ENCODE peak calls at places on chromosomes 2 and 18, in four cellular contexts. T is RWPE1, C is GM03348, X is NCI-H1092. J is an unnamed sample.

GRCh38 chr2:156065912-156066311 is 266.6 kb downstream of the NR4A2 start:
- DNase-seq in T (no peak), C (no peak), X (no peak), J (no peak)

GRCh38 chr2:72092099-72092498 is 55.6 kb downstream of the CYP26B1 start:
- DNase-seq in T (peak), C (no peak), X (no peak), J (no peak)

GRCh38 chr2:190947711-190948251 is 66.2 kb downstream of the STAT1 start:
- DNase-seq in T (peak), C (peak), X (no peak), J (peak)

GRCh38 chr2:241853651-241854341 is 4.9 kb downstream of the PDCD1 start:
- DNase-seq in T (no peak), C (no peak), X (no peak), J (no peak)

GRCh38 chr18:50152900-50153299 is 42.0 kb downstream of the MYO5B start:
- DNase-seq in T (no peak), C (no peak), X (no peak), J (no peak)

GRCh38 chr2:12787891-12788783 is 71.4 kb downstream of the TRIB2 start:
- DNase-seq in T (peak), C (peak), X (no peak), J (no peak)

GRCh38 chr18:79404567-79404910 is 8.8 kb downstream of the NFATC1 start:
- DNase-seq in T (no peak), C (no peak), X (no peak), J (no peak)

GRCh38 chr18:58048243-58048642 is 4.2 kb downstream of the NEDD4L start:
- DNase-seq in T (no peak), C (no peak), X (no peak), J (no peak)

GRCh38 chr2:29165362-29166236 is 50.4 kb downstream of the CLIP4 start:
- DNase-seq in T (peak), C (peak), X (no peak), J (no peak)

GRCh38 chr18:47689386-47689785 is 241.1 kb downstream of the SMAD2 start:
- DNase-seq in T (no peak), C (no peak), X (no peak), J (no peak)

GRCh38 chr2:16774980-16775963 is 109.6 kb upstream of the CYRIA start:
- DNase-seq in T (peak), C (no peak), X (no peak), J (no peak)

GRCh38 chr18:53745228-53745967 is 479.1 kb downstream of the MBD2 start:
- DNase-seq in T (no peak), C (no peak), X (no peak), J (no peak)

GRCh38 chr18:22710628-22711380 is 222.3 kb upstream of the RBBP8 start:
- DNase-seq in T (peak), C (peak), X (no peak), J (no peak)

GRCh38 chr2:236244256-236244655 is 19.9 kb downstream of the ASB18 start:
- DNase-seq in T (no peak), C (no peak), X (no peak), J (no peak)

GRCh38 chr2:239022437-239023260 is 174.8 kb downstream of the TWIST2 start:
- DNase-seq in T (no peak), C (no peak), X (no peak), J (no peak)

GRCh38 chr2:227214622-227215041 is 50.2 kb downstream of the COL4A3 start:
- DNase-seq in T (no peak), C (peak), X (no peak), J (no peak)

GRCh38 chr2:6310186-6310909 is 555.4 kb downstream of the CMPK2 start:
- DNase-seq in T (no peak), C (no peak), X (no peak), J (peak)

GRCh38 chr18:10340821-10341220 is 113.6 kb upstream of the APCDD1 start:
- DNase-seq in T (no peak), C (no peak), X (no peak), J (no peak)